ENCODE peak calls at places on chromosomes 12 and 14, in nine cellular contexts. One of them, this sample, is unnamed.

GRCh38 chr12:29796823-29797263 is 13.1 kb upstream of the TMTC1 start:
- DNase-seq in brain microvascular endothelial cell: peak
- DNase-seq in RWPE1: peak
- DNase-seq in activated T-helper 1 cell treated with anti-CD3 and anti-CD28 coated beads, Interleukin-12 subunit alpha, Interleukin-12 subunit beta, Interleukin-2, Interleukin-4 antibody, amounts not matched to agents 30 ng/mL and 10 ng/mL and 1 ng/mL, durations not matched to agents 14 hours and 24 hours and 36 hours: no peak
- DNase-seq in NCI-H460: peak
- DNase-seq in WTC11: no peak
- DNase-seq in mesothelial cell of epicardium: no peak
- DNase-seq in transverse colon: peak
- DNase-seq in AG10803: peak
- DNase-seq in this sample: no peak

GRCh38 chr12:79886917-79887519 is 47.9 kb downstream of the PPP1R12A start:
- DNase-seq in AG10803: peak
- DNase-seq in WTC11: no peak
- DNase-seq in RWPE1: peak
- DNase-seq in NCI-H460: peak
- DNase-seq in transverse colon: no peak
- DNase-seq in brain microvascular endothelial cell: peak
- DNase-seq in mesothelial cell of epicardium: no peak
- DNase-seq in activated T-helper 1 cell treated with anti-CD3 and anti-CD28 coated beads, Interleukin-12 subunit alpha, Interleukin-12 subunit beta, Interleukin-2, Interleukin-4 antibody, amounts not matched to agents 30 ng/mL and 10 ng/mL and 1 ng/mL, durations not matched to agents 14 hours and 24 hours and 36 hours: no peak
- DNase-seq in this sample: no peak

GRCh38 chr12:40010899-40011774 is 94.7 kb downstream of the SLC2A13 start:
- DNase-seq in WTC11: peak
- DNase-seq in brain microvascular endothelial cell: peak
- DNase-seq in transverse colon: peak
- DNase-seq in AG10803: peak
- DNase-seq in activated T-helper 1 cell treated with anti-CD3 and anti-CD28 coated beads, Interleukin-12 subunit alpha, Interleukin-12 subunit beta, Interleukin-2, Interleukin-4 antibody, amounts not matched to agents 30 ng/mL and 10 ng/mL and 1 ng/mL, durations not matched to agents 14 hours and 24 hours and 36 hours: peak
- DNase-seq in mesothelial cell of epicardium: no peak
- DNase-seq in RWPE1: peak
- DNase-seq in NCI-H460: peak
- DNase-seq in this sample: peak

GRCh38 chr14:93295541-93296220 is 37.2 kb downstream of the BTBD7 start:
- DNase-seq in transverse colon: no peak
- DNase-seq in brain microvascular endothelial cell: no peak
- DNase-seq in mesothelial cell of epicardium: no peak
- DNase-seq in WTC11: no peak
- DNase-seq in AG10803: no peak
- DNase-seq in NCI-H460: no peak
- DNase-seq in activated T-helper 1 cell treated with anti-CD3 and anti-CD28 coated beads, Interleukin-12 subunit alpha, Interleukin-12 subunit beta, Interleukin-2, Interleukin-4 antibody, amounts not matched to agents 30 ng/mL and 10 ng/mL and 1 ng/mL, durations not matched to agents 14 hours and 24 hours and 36 hours: no peak
- DNase-seq in RWPE1: no peak
- DNase-seq in this sample: no peak

GRCh38 chr12:132275110-132275531 is 54.3 kb downstream of the GALNT9 start:
- DNase-seq in AG10803: peak
- DNase-seq in activated T-helper 1 cell treated with anti-CD3 and anti-CD28 coated beads, Interleukin-12 subunit alpha, Interleukin-12 subunit beta, Interleukin-2, Interleukin-4 antibody, amounts not matched to agents 30 ng/mL and 10 ng/mL and 1 ng/mL, durations not matched to agents 14 hours and 24 hours and 36 hours: no peak
- DNase-seq in NCI-H460: peak
- DNase-seq in mesothelial cell of epicardium: no peak
- DNase-seq in brain microvascular endothelial cell: peak
- DNase-seq in transverse colon: peak
- DNase-seq in RWPE1: peak
- DNase-seq in WTC11: peak
- DNase-seq in this sample: peak

GRCh38 chr14:104450811-104451401 is 128.7 kb upstream of the C14orf180 start:
- DNase-seq in mesothelial cell of epicardium: peak
- DNase-seq in activated T-helper 1 cell treated with anti-CD3 and anti-CD28 coated beads, Interleukin-12 subunit alpha, Interleukin-12 subunit beta, Interleukin-2, Interleukin-4 antibody, amounts not matched to agents 30 ng/mL and 10 ng/mL and 1 ng/mL, durations not matched to agents 14 hours and 24 hours and 36 hours: no peak
- DNase-seq in transverse colon: no peak
- DNase-seq in AG10803: no peak
- DNase-seq in NCI-H460: no peak
- DNase-seq in WTC11: no peak
- DNase-seq in RWPE1: no peak
- DNase-seq in brain microvascular endothelial cell: no peak
- DNase-seq in this sample: no peak

GRCh38 chr12:105031061-105031807 is 45.1 kb downstream of the NOPCHAP1 start:
- DNase-seq in RWPE1: no peak
- DNase-seq in WTC11: no peak
- DNase-seq in activated T-helper 1 cell treated with anti-CD3 and anti-CD28 coated beads, Interleukin-12 subunit alpha, Interleukin-12 subunit beta, Interleukin-2, Interleukin-4 antibody, amounts not matched to agents 30 ng/mL and 10 ng/mL and 1 ng/mL, durations not matched to agents 14 hours and 24 hours and 36 hours: no peak
- DNase-seq in NCI-H460: no peak
- DNase-seq in brain microvascular endothelial cell: no peak
- DNase-seq in AG10803: no peak
- DNase-seq in mesothelial cell of epicardium: no peak
- DNase-seq in transverse colon: no peak
- DNase-seq in this sample: no peak

GRCh38 chr12:103499571-103499970 is 3.8 kb upstream of the C12orf42 start:
- DNase-seq in NCI-H460: no peak
- DNase-seq in brain microvascular endothelial cell: no peak
- DNase-seq in RWPE1: no peak
- DNase-seq in activated T-helper 1 cell treated with anti-CD3 and anti-CD28 coated beads, Interleukin-12 subunit alpha, Interleukin-12 subunit beta, Interleukin-2, Interleukin-4 antibody, amounts not matched to agents 30 ng/mL and 10 ng/mL and 1 ng/mL, durations not matched to agents 14 hours and 24 hours and 36 hours: no peak
- DNase-seq in mesothelial cell of epicardium: no peak
- DNase-seq in WTC11: no peak
- DNase-seq in AG10803: no peak
- DNase-seq in transverse colon: no peak
- DNase-seq in this sample: no peak

This sample was measured in neuronal stem cell.